ENCODE peak calls at places on chromosomes 2 and 18, in four cellular contexts. Y is A673, D is endothelial cell of umbilical vein, M is astrocyte. V is an unnamed sample.

GRCh38 chr2:109453596-109453995 is 160.2 kb downstream of the SEPTIN10 start:
- DNase-seq in D (no peak), M (no peak), Y (no peak), V (no peak)

GRCh38 chr2:218344090-218344754 is 12.4 kb upstream of the CATIP start:
- DNase-seq in M (no peak), D (no peak), Y (no peak), V (no peak)

GRCh38 chr18:5414546-5414945 is 119.0 kb upstream of the ZBTB14 start:
- DNase-seq in M (no peak), D (no peak), Y (no peak), V (no peak)

GRCh38 chr2:218886461-218886947 is 5.9 kb downstream of the WNT10A start:
- DNase-seq in D (no peak), Y (no peak), M (no peak), V (no peak)

GRCh38 chr2:235085476-235085875 is 133.7 kb downstream of the SH3BP4 start:
- DNase-seq in M (no peak), Y (peak), D (no peak), V (no peak)

GRCh38 chr2:206647985-206648384 is 5.7 kb downstream of the FAM237A start:
- DNase-seq in Y (no peak), D (no peak), M (no peak), V (no peak)

GRCh38 chr2:23599691-23600090 is 214.7 kb downstream of the KLHL29 start:
- DNase-seq in D (no peak), Y (peak), M (no peak), V (no peak)

GRCh38 chr2:1641498-1641897 is 102.8 kb downstream of the PXDN start:
- DNase-seq in M (no peak), D (peak), Y (peak), V (no peak)

GRCh38 chr2:129884221-129884786 is 95.2 kb upstream of the RAB6C start:
- DNase-seq in M (no peak), D (no peak), Y (no peak), V (no peak)

GRCh38 chr2:10921525-10921924 is 9.8 kb downstream of the KCNF1 start:
- DNase-seq in M (no peak), D (no peak), Y (no peak), V (no peak)

GRCh38 chr2:73075477-73076373 is 4.2 kb upstream of the SFXN5 start:
- DNase-seq in Y (no peak), D (no peak), M (peak), V (no peak)

GRCh38 chr2:237867465-237867864 is 8.0 kb downstream of the RAMP1 start:
- DNase-seq in D (no peak), M (no peak), Y (no peak), V (peak)

GRCh38 chr2:196068271-196069209 is at the start of gene DNAH7:
- DNase-seq in Y (peak), M (peak), D (peak), V (peak)

GRCh38 chr2:1422716-1423285 is 9.5 kb downstream of the TPO start:
- DNase-seq in Y (no peak), D (no peak), M (no peak), V (no peak)

GRCh38 chr18:33746261-33746660 is 168.2 kb downstream of the ASXL3 start:
- DNase-seq in M (no peak), Y (no peak), D (no peak), V (no peak)

GRCh38 chr18:12318334-12318697 is 10.3 kb downstream of the TUBB6 start:
- DNase-seq in Y (no peak), D (no peak), M (no peak), V (no peak)

GRCh38 chr2:68458962-68459361 is 8.1 kb downstream of the FBXO48 start:
- DNase-seq in Y (peak), D (peak), M (peak), V (peak)

DNA sequence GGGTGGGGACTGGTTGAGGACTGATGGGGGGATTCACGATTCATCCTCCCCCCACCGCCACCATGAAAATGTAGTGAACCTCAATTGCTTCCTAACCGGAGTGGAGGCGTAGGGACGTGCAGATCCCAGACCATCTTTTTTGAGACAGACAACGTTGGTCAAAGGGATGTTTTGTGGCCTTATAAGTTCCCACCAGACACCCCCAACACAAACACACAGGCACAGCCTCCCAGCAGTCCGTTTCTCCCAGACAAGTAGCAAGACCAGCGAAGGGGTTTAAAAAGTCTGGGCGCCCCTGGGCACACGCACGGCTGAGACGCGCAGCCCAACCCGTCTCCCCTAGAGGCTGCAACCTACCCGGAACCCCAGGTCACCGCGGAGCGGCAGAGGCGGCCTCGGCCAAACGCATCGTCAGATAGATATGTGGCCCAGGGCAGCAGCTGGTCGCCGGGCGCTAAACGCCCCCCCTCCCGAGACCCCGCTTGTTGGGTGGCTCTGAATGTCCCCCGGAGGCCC is 1.3 kb downstream of the GBX2 start:
- DNase-seq in Y (no peak), D (peak), M (no peak), V (no peak)
- TF ChIP-seq EZH2 in Y (peak), D (no peak), M (peak), V (no peak)

GRCh38 chr2:192190474-192190873 is 4.3 kb downstream of the TMEFF2 start:
- DNase-seq in Y (peak), D (peak), M (peak), V (peak)
- H3K4me3 ChIP-seq in Y (no peak), D (no peak), M (no peak), V (no peak)

DNA sequence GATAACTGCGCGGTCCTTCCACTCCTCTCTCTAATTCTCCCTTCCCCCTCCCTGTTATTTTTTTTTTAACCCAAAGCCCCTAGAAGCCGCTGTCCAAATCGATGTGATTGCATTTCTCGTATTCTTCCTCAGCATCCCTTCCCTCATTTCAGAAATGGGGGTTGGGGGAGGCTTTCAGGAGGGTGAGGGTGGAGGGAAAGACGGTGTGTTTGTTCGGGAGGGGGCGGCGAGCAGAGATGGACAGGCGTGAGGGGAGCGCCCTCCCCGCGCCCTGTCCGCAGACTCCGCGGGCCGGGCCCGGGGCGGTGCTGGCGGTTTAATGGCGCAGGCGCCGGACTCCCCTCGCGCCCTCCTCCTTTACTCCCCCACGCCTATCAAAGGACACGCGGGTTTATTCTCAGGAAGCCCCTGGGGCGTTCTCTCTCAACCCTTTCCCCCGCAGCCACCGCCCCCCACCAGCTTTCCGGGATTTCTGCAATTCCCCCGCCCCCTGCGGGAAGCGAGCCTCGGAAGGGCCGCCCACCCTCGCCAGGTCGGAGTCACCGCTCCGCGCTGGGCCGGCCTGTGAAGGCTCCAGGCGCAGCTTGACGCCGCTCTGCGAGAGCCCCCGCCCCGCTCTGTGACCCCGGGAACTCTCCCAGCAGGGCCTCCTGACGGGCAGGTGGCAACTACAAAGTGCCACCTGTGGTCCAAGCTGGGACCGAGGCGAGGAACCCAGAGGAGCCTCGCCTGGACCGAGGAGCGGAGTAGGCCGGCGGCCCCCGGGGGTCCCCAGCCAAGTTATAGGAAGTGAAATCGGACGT is 981 bp downstream of the ST8SIA3 start:
- DNase-seq in M (no peak), D (no peak), Y (no peak), V (no peak)
- TF ChIP-seq EZH2 in M (peak), D (no peak), Y (peak), V (no peak)

GRCh38 chr2:39431592-39432316 is 5.3 kb downstream of the MAP4K3 start:
- DNase-seq in Y (no peak), D (no peak), M (no peak), V (peak)
- H3K4me3 ChIP-seq in Y (no peak), D (no peak), M (no peak), V (peak)

GRCh38 chr2:112644933-112645395 is 775 bp upstream of the SLC20A1 start:
- DNase-seq in M (peak), D (peak), Y (no peak), V (no peak)
- TF ChIP-seq EZH2 in M (no peak), D (no peak), Y (no peak), V (no peak)

DNA sequence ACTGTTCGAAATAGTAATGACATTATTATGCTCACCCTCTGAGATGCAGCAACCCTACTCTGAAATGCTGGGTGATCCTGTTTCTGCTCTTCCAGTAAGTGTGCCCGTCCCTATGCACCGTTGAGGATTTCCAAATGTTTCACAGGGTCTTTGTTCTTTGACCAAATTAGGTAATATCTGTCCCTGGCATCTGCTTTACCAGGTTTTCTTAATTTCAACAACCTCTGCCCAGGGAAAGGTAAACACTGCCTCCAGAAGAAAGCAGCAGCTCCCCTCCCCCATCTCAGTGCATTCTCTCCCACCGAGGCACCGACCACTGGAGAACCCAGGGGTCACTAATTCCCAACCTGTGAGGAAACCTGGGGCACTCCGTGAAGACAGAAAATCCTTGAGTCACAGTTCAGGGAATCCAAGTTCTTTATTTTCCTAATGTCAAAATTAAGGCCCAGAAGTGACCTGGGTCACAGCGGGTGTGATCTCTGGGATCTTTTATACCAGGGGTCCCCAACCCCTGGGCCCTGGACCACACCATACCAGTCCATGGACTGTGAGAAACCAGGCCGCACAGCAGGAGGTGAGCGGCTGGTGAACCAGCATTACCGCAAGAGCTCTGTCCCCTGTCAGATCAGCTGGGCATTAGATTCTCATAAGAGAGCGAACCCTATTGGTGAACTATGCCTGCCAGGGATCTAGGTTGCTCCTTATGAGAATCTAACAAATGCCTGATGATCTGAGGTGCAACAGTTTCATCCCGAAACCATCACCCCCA is 1.2 kb upstream of the GRB14 start:
- DNase-seq in M (no peak), Y (no peak), D (no peak), V (no peak)
- H3K4me3 ChIP-seq in M (no peak), Y (no peak), D (no peak), V (no peak)

DNA sequence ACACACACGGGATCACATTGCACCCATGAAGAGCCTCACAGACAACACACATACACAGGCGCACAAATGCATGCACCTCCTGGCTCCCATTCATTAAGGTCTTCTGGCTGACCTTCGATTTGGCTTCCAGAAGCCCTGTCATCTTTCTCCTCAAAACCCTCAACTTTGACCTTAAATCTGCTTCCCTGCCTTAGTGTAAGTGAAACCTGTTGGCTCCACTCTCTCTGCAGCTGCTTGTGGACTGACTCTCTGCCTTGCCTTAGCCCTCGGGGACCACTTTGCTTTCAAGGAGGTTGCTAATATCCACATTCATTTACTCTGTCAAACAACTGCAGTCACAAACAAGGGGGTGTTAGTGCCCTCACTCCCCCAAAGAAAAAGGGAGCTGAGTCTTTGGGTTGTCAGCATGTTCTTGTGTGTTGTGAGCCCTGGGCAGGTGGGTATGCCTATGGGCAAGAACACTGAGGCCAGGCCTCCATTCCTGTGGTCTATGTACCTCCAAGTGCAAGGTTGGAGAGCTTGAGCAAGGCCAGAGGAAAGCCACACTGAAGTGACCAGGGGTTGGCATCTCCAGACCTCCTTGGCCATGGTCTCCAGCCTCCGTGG is 3.9 kb downstream of the OSR1 start:
- DNase-seq in D (no peak), Y (no peak), M (no peak), V (no peak)
- TF ChIP-seq EZH2 in D (no peak), Y (no peak), M (no peak), V (no peak)

GRCh38 chr18:23682045-23682444 is 7.2 kb upstream of the LAMA3 start:
- DNase-seq in M (no peak), Y (no peak), D (no peak), V (no peak)

GRCh38 chr18:23683671-23684070 is 5.6 kb upstream of the LAMA3 start:
- DNase-seq in D (no peak), M (peak), Y (no peak), V (peak)

GRCh38 chr18:23683155-23683554 is 6.1 kb upstream of the LAMA3 start:
- DNase-seq in Y (no peak), D (no peak), M (no peak), V (no peak)

GRCh38 chr18:23682472-23682871 is 6.8 kb upstream of the LAMA3 start:
- DNase-seq in Y (no peak), D (no peak), M (no peak), V (no peak)

DNA sequence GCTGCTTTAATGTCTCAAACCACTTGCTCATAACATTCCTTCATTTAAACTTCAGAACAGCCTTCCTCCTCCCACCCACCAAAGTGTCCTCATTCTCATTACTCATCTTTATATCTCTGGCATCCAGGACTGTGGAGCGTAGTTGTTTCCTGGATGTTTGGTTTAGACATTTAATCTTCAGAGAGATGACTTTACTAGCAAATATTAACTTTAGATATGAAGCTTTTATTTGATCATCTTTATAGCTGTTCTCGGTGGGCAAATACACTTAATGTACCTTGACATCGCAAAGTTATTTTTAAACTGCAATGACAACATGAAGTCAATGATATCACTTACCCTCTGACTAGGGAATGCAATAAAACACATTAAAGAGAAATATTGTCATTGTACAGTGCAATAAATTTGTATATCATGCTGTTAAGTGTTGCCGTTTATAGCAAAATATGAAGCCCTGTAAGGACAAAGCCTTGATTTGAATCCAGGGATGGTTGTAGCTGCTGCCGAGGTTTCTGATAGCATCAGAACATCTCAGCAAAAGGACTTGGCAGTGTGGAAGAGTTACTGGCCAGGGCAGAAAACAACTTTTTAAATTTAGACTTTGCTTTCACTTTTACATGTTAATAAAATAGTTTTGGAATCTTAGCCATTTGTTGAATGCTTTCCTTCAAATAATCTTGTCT is 4.6 kb upstream of the LAMA3 start:
- DNase-seq in D (no peak), M (peak), Y (no peak), V (peak)
- H3K4me3 ChIP-seq in D (no peak), M (no peak), Y (no peak), V (peak)

GRCh38 chr2:118856978-118857676 is 9.7 kb upstream of the EN1 start:
- DNase-seq in M (no peak), Y (no peak), D (no peak), V (no peak)

GRCh38 chr2:118859157-118859770 is 11.8 kb upstream of the EN1 start:
- DNase-seq in D (no peak), Y (no peak), M (no peak), V (no peak)

GRCh38 chr2:118857677-118858484 is 10.4 kb upstream of the EN1 start:
- DNase-seq in D (no peak), Y (no peak), M (no peak), V (no peak)

GRCh38 chr2:118860506-118860905 is 13.1 kb upstream of the EN1 start:
- DNase-seq in M (no peak), D (no peak), Y (no peak), V (peak)

DNA sequence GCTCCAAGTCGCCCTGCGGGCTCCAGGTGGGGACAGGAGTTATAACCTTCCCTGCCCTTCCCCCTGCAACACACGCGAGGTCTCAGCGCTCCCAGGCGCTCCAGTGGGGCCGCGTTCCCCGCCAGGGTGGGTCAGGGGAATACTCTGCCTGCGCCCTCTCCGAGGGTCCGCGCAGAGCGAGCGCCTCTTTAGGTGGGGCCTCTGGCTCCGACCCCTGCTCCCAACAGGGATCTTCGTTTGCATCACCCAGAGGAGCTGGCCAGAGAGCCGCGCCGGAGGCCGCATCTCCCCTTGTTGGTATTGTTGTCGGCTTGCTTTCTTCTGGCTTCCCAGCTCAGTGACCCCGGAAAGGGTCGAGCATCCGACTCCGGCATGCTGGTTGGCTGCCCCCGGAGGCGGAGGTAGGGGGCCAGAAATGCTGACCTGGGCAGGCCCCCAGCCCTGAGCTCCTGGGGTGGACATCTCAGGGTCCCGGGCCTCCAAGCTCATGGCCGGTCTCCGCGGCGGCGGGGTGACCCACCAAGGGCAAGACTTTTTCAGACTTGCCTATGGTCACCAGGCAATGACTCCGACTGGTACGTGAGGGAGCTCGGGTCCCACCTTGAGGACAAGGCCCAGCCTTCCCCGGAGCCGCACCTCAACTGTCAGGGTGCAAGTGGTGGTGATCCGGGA is 11.2 kb upstream of the EN1 start:
- DNase-seq in D (no peak), M (no peak), Y (no peak), V (no peak)
- TF ChIP-seq EZH2 in D (no peak), M (peak), Y (no peak), V (no peak)

V was measured in PC-3.